ENCODE peak calls at places on chromosomes 1 and 21, in four cellular contexts. One of them, this sample, is unnamed.

GRCh38 chr1:226372885-226373284 is 35.0 kb downstream of the PARP1 start:
- DNase-seq in K562: no peak
- DNase-seq in GM12878: no peak
- DNase-seq in HepG2: no peak
- DNase-seq in this sample: no peak

GRCh38 chr1:220113136-220113695 is 19.3 kb downstream of the IARS2 start:
- DNase-seq in K562: peak; percentile 49
- DNase-seq in GM12878: no peak
- DNase-seq in HepG2: peak; percentile 30
- DNase-seq in this sample: peak; percentile 73

GRCh38 chr21:32524010-32524719 is 61.2 kb downstream of the TCP10L start:
- DNase-seq in K562: no peak
- DNase-seq in GM12878: no peak
- DNase-seq in HepG2: no peak
- DNase-seq in this sample: no peak

GRCh38 chr1:178752891-178753290 is 27.8 kb downstream of the RALGPS2 start:
- DNase-seq in K562: no peak
- DNase-seq in GM12878: no peak
- DNase-seq in HepG2: peak; percentile 20
- DNase-seq in this sample: no peak

GRCh38 chr1:177426533-177426932 is 255.8 kb downstream of the BRINP2 start:
- DNase-seq in K562: no peak
- DNase-seq in GM12878: no peak
- DNase-seq in HepG2: no peak
- DNase-seq in this sample: no peak

GRCh38 chr1:234617135-234617985 is 7.4 kb upstream of the IRF2BP2 start:
- DNase-seq in K562: no peak
- DNase-seq in GM12878: no peak
- DNase-seq in HepG2: no peak
- DNase-seq in this sample: peak; percentile 43

GRCh38 chr1:160208179-160209040 is 3.2 kb downstream of the PEA15 start:
- DNase-seq in K562: no peak
- DNase-seq in GM12878: no peak
- DNase-seq in HepG2: no peak
- DNase-seq in this sample: no peak

GRCh38 chr21:39137248-39138186 is 45.7 kb downstream of the PSMG1 start:
- DNase-seq in K562: peak; percentile 72
- DNase-seq in GM12878: no peak
- DNase-seq in HepG2: peak; percentile 43
- DNase-seq in this sample: peak; percentile 56

GRCh38 chr1:193115629-193116227 is 6.1 kb upstream of the CDC73 start:
- DNase-seq in K562: peak; percentile 55
- DNase-seq in GM12878: no peak
- DNase-seq in HepG2: peak; percentile 87
- DNase-seq in this sample: no peak

GRCh38 chr1:211133393-211133840 is 531 bp downstream of the KCNH1 start:
- DNase-seq in K562: no peak
- DNase-seq in GM12878: no peak
- DNase-seq in HepG2: no peak
- DNase-seq in this sample: peak; percentile 62
- TF ChIP-seq EZH2 in K562: no peak
- TF ChIP-seq EZH2 in GM12878: no peak
- TF ChIP-seq EZH2 in HepG2: no peak
- TF ChIP-seq EZH2 in this sample: peak; percentile 46

DNA sequence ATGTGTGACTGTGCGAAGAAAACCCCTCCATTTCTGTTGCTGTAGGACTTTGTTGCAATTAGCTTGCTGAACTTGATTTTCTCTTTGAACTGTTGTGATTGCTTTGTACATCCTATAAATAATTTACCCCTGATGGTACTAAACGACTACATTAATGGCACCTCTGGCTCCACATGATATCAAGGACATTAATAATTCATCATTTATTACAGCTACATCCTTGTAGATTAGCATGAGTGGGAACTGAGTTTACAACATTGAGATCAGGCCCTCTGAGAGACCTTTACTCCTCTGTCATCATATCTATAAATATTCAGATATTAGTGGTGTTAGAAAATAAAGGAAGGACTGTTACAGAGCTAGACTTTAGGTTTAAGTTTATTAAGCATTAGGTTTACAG is 13.6 kb downstream of the LRIG2 start:
- DNase-seq in K562: no peak
- DNase-seq in GM12878: no peak
- DNase-seq in HepG2: no peak
- DNase-seq in this sample: no peak
- TF ChIP-seq CREB1 in K562: no peak
- TF ChIP-seq CREB1 in GM12878: no peak
- TF ChIP-seq CREB1 in HepG2: no peak
- TF ChIP-seq CREB1 in this sample: no peak

DNA sequence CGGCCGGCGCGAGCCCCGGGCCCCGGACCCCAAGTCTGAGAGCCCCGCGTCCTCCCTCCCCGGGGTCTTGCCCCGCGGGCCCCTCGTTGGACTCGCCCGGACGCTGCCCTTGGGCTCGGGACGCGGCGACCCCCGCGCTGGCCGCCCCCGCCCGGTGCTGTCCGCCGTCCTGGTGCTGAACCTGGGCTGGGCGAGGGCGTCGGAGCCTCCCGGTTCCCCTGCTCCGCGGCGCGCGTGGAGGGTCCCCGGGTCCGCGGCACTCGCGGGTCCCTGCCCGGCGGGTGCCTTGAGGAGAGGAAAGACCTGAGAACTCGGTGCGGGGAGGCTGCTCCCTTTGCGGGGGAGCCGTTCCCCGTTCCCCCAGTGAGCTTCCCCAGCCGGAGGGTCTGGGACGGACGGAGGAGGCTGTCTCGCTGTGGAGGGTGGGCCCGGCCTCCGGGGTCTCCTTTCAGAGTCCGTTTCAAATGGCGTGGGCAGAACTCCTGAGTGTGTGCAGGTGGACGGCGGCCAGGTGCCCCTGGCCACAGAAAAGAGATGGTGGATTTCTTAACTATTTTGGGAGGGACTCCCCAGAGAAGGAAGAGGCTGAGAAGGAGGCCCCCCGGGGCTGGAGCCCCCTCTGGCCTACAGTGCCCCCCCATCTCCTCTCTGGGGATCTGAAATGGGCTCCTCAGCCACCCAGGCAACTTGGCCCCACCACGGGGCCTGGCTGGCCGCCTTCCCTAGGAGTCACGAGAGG is 595 bp downstream of the GABRD start:
- DNase-seq in K562: no peak
- DNase-seq in GM12878: no peak
- DNase-seq in HepG2: no peak
- DNase-seq in this sample: peak; percentile 69
- TF ChIP-seq EZH2 in K562: peak; percentile 61
- TF ChIP-seq EZH2 in GM12878: no peak
- TF ChIP-seq EZH2 in HepG2: peak; percentile 69
- TF ChIP-seq EZH2 in this sample: no peak

GRCh38 chr1:2982615-2983318 is 38.5 kb upstream of the ACTRT2 start:
- DNase-seq in K562: no peak
- DNase-seq in GM12878: no peak
- DNase-seq in HepG2: no peak
- DNase-seq in this sample: no peak
- TF ChIP-seq CREB1 in K562: no peak
- TF ChIP-seq CREB1 in GM12878: no peak
- TF ChIP-seq CREB1 in HepG2: no peak
- TF ChIP-seq CREB1 in this sample: no peak

DNA sequence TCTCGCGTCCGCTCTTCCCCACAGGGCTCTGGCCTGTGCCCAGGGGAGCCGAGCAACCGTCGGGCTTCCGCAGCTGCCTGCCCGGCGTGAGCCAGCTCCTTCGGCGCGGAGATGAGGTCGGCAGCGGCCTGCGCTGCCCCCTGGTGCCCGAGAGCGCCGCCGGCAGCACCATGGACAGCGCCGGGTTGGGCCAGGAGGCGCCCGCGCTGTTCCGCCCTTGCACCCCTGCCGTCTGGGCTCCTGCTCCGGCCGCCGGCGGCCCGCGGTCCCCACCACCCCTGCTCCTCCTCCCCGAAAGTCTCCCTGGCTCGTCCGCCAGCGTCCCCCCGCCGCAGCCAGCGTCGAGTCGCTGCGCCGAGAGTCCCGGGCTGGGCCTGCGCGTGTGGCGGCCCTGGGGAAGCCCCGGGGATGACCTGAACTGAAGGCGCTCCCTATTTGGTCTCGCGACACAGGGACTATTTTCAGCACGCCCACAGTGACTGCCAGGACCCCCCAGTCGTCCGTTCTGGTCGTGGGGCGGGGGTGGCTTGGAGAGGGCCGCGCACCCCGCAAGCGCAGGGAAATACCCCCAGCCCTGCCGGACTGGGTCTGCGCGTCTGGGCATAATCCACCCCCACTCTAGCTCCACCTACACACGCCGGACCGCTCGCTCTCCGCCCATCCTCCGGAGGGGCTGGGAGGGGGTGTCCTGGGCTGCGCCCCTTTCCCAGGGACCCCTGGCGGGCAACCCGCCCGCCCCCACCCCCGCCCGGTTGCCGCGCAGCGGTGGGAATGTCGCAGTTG is 1.3 kb downstream of the HES3 start:
- DNase-seq in K562: peak; percentile 91
- DNase-seq in GM12878: no peak
- DNase-seq in HepG2: peak; percentile 46
- DNase-seq in this sample: peak; percentile 94
- TF ChIP-seq EZH2 in K562: no peak
- TF ChIP-seq EZH2 in GM12878: no peak
- TF ChIP-seq EZH2 in HepG2: no peak
- TF ChIP-seq EZH2 in this sample: no peak

GRCh38 chr1:15997076-15997585 is 6.9 kb upstream of the SRARP start:
- DNase-seq in K562: no peak
- DNase-seq in GM12878: no peak
- DNase-seq in HepG2: no peak
- DNase-seq in this sample: no peak
- TF ChIP-seq CREB1 in K562: no peak
- TF ChIP-seq CREB1 in GM12878: no peak
- TF ChIP-seq CREB1 in HepG2: no peak
- TF ChIP-seq CREB1 in this sample: no peak

GRCh38 chr21:33835920-33836319 is 79.7 kb downstream of the ATP5PO start:
- DNase-seq in K562: no peak
- DNase-seq in GM12878: no peak
- DNase-seq in HepG2: no peak
- DNase-seq in this sample: no peak

GRCh38 chr21:33836408-33836807 is 79.2 kb downstream of the ATP5PO start:
- DNase-seq in K562: no peak
- DNase-seq in GM12878: no peak
- DNase-seq in HepG2: no peak
- DNase-seq in this sample: no peak

GRCh38 chr21:33839167-33839716 is 76.4 kb downstream of the ATP5PO start:
- DNase-seq in K562: peak; percentile 59
- DNase-seq in GM12878: no peak
- DNase-seq in HepG2: no peak
- DNase-seq in this sample: peak; percentile 31

GRCh38 chr21:33831962-33832659 is 83.5 kb downstream of the ATP5PO start:
- DNase-seq in K562: no peak
- DNase-seq in GM12878: no peak
- DNase-seq in HepG2: no peak
- DNase-seq in this sample: no peak

DNA sequence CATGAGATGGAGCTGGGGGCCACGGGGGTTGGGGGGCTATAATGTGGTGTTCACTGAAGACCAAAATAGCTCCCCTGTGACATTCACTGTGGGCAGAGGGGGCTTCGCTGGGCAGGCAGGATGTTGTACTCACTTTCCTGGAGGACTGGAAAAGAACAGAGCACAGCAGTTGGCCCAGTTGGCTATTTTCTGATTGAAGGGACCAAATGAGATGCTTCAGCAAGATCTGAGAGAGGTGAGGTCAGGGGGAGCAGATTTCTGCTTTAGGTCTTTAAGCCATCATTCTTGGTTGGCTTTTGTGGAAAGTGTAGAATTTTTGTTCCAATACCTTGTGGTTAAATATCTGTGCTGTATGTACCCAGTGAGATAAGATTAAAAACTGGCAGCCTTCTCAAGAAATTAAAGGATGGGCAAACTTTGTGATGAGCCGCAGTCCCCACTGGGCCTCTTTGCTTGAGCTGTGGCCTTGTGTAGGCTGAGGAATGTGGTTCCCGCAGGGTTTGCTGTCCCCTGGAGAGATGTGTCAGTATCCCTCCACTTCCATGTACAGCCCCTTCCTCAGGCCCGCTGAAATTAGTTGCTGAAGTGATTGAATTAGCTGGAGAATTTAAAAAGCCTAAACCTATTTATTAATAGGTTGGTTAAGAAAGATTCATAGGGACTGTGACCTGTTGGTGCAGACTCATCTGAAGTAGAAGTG is 80.7 kb downstream of the ATP5PO start:
- DNase-seq in K562: no peak
- DNase-seq in GM12878: no peak
- DNase-seq in HepG2: no peak
- DNase-seq in this sample: no peak
- TF ChIP-seq EZH2 in K562: no peak
- TF ChIP-seq EZH2 in GM12878: no peak
- TF ChIP-seq EZH2 in HepG2: no peak
- TF ChIP-seq EZH2 in this sample: no peak

DNA sequence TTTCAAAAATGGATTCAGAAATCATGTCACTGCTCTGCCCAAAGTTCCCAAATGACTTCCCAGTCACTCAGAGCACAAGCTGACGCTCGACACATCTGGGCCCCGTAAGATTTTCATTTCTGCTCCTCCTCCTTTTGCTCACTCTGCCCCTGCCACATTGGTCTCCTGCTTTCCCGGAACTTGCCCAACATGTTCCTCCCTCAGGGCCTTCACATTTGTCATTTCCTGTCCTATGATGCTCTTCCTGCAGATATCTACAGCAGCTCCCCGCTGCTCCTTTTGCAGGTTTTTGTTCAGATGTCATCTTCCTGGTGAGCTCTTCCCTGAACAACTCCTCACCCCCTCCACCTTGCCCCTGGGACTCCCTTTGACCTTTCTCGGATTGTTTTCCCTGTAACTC is 58.5 kb upstream of the IVNS1ABP start:
- DNase-seq in K562: no peak
- DNase-seq in GM12878: no peak
- DNase-seq in HepG2: no peak
- DNase-seq in this sample: no peak
- TF ChIP-seq CREB1 in K562: no peak
- TF ChIP-seq CREB1 in GM12878: no peak
- TF ChIP-seq CREB1 in HepG2: no peak
- TF ChIP-seq CREB1 in this sample: no peak

GRCh38 chr1:180233191-180234011 is 3.3 kb downstream of the LHX4 start:
- DNase-seq in K562: no peak
- DNase-seq in GM12878: no peak
- DNase-seq in HepG2: no peak
- DNase-seq in this sample: no peak
- TF ChIP-seq EZH2 in K562: no peak
- TF ChIP-seq EZH2 in GM12878: no peak
- TF ChIP-seq EZH2 in HepG2: no peak
- TF ChIP-seq EZH2 in this sample: peak; percentile 87